ENCODE peak calls at places on chromosome 2, in four cellular contexts. A is dermis microvascular lymphatic vessel endothelial cell, I is A172, F is endothelial cell. N is an unnamed sample.

GRCh38 chr2:193810533-193810932 is 1615.8 kb upstream of the TMEFF2 start:
- DNase-seq in A (peak; percentile 47), I (peak; percentile 13), F (no peak), N (no peak)

GRCh38 chr2:191297031-191297430 is 51.8 kb downstream of the MYO1B start:
- DNase-seq in A (no peak), I (no peak), F (no peak), N (no peak)

GRCh38 chr2:163604941-163605555 is 130.8 kb downstream of the FIGN start:
- DNase-seq in A (no peak), I (peak; percentile 41), F (no peak), N (no peak)

GRCh38 chr2:54964271-54964670 is 86.0 kb downstream of the RTN4 start:
- DNase-seq in A (no peak), I (peak; percentile 27), F (no peak), N (no peak)

GRCh38 chr2:152445791-152446201 is 110.8 kb downstream of the FMNL2 start:
- DNase-seq in A (no peak), I (peak; percentile 84), F (no peak), N (no peak)

GRCh38 chr2:98027955-98028593 is 32.3 kb upstream of the TMEM131 start:
- DNase-seq in A (no peak), I (peak; percentile 13), F (no peak), N (no peak)

GRCh38 chr2:174337337-174338154 is 2.8 kb downstream of the SP9 start:
- DNase-seq in A (no peak), I (no peak), F (peak; percentile 59), N (peak; percentile 46)

GRCh38 chr2:163401481-163401880 is 334.3 kb downstream of the FIGN start:
- DNase-seq in A (no peak), I (peak; percentile 60), F (no peak), N (no peak)

GRCh38 chr2:121707920-121708361 is 28.7 kb downstream of the NIFK start:
- DNase-seq in A (no peak), I (peak; percentile 40), F (no peak), N (no peak)

GRCh38 chr2:83067947-83068346 is 1391.1 kb downstream of the SUCLG1 start:
- DNase-seq in A (no peak), I (no peak), F (no peak), N (no peak)

GRCh38 chr2:55152475-55153422 is 79.3 kb downstream of the CLHC1 start:
- DNase-seq in A (no peak), I (no peak), F (no peak), N (no peak)

N was measured in germinal center.